ENCODE peak calls at places on chromosomes 3 and 15, in five cellular contexts. F is HT1080; E is cardiac muscle cell; M is NCI-H524; K is activated CD4-positive, alpha-beta T cell treated with anti-CD3 and anti-CD28 coated beads, Interleukin-2, amount 10 ng/mL, durations not matched to agents 7 days and 5 days. Z is an unnamed sample.
A peak's percentile ranks its signal among the peaks of the same experiment; 100 is the strongest.

GRCh38 chr3:130648293-130648692 is 98.3 kb downstream of the PIK3R4 start:
- DNase-seq in F (no peak), E (no peak), M (no peak), K (no peak), Z (no peak)

GRCh38 chr15:66481107-66481856 is 16.3 kb downstream of the SNAPC5 start:
- DNase-seq in F (peak; percentile 24), E (no peak), M (no peak), K (no peak), Z (peak; percentile 60)

GRCh38 chr15:82641129-82641798 is 5.9 kb downstream of the CPEB1 start:
- DNase-seq in F (no peak), E (no peak), M (peak; percentile 56), K (no peak), Z (no peak)

GRCh38 chr3:163936557-163936956 is 1141.7 kb downstream of the SI start:
- DNase-seq in F (no peak), E (no peak), M (no peak), K (no peak), Z (no peak)

GRCh38 chr3:148938306-148938705 is 53.0 kb upstream of the GYG1 start:
- DNase-seq in F (no peak), E (no peak), M (no peak), K (no peak), Z (no peak)

GRCh38 chr3:88141458-88142083 is 8.2 kb upstream of the C3orf38 start:
- DNase-seq in F (peak; percentile 14), E (peak; percentile 41), M (no peak), K (no peak), Z (peak; percentile 79)

GRCh38 chr3:14460342-14461005 is 58.1 kb downstream of the SLC6A6 start:
- DNase-seq in F (peak; percentile 86), E (peak; percentile 99), M (no peak), K (no peak), Z (peak; percentile 85)

GRCh38 chr3:4976109-4976508 is 3.1 kb upstream of the BHLHE40 start:
- DNase-seq in F (peak; percentile 56), E (peak; percentile 78), M (peak; percentile 27), K (peak; percentile 60), Z (peak; percentile 73)

GRCh38 chr3:152374260-152374990 is 105.7 kb downstream of the MBNL1 start:
- DNase-seq in F (no peak), E (no peak), M (no peak), K (no peak), Z (no peak)

GRCh38 chr3:193879099-193879863 is 256.7 kb upstream of the HES1 start:
- DNase-seq in F (no peak), E (no peak), M (no peak), K (no peak), Z (no peak)

GRCh38 chr3:5505163-5505562 is 317.7 kb downstream of the EDEM1 start:
- DNase-seq in F (no peak), E (no peak), M (no peak), K (no peak), Z (no peak)

GRCh38 chr15:23069496-23070166 is 30.3 kb upstream of the TUBGCP5 start:
- DNase-seq in F (peak; percentile 73), E (no peak), M (no peak), K (no peak), Z (peak; percentile 92)

GRCh38 chr3:87997298-87997697 is 61.5 kb downstream of the CGGBP1 start:
- DNase-seq in F (peak; percentile 80), E (no peak), M (no peak), K (peak; percentile 57), Z (peak; percentile 55)